ENCODE peak calls at places on chromosomes 7 and 10, in five cellular contexts. C is A549, V is HepG2, J is SK-N-SH, X is suprapubic skin. S is an unnamed sample.

GRCh38 chr10:89279449-89279869 is 22.4 kb upstream of the IFIT2 start:
- DNase-seq in X (no peak), C (no peak), J (no peak), V (no peak), S (no peak)

GRCh38 chr10:24897326-24897926 is 55.0 kb downstream of the PRTFDC1 start:
- DNase-seq in J (no peak), V (peak; percentile 20), X (no peak), C (peak; percentile 40), S (peak; percentile 21)

GRCh38 chr10:6516877-6517276 is 63.2 kb downstream of the PRKCQ start:
- DNase-seq in C (no peak), X (no peak), V (no peak), J (no peak), S (peak; percentile 37)

GRCh38 chr7:47513741-47514241 is 68.1 kb downstream of the TNS3 start:
- DNase-seq in X (no peak), J (no peak), C (no peak), V (no peak), S (no peak)

GRCh38 chr10:3354171-3354570 is 181.6 kb upstream of the PITRM1 start:
- DNase-seq in X (no peak), C (no peak), V (no peak), J (no peak), S (no peak)

GRCh38 chr10:52502237-52502636 is 188.2 kb downstream of the DKK1 start:
- DNase-seq in V (no peak), X (no peak), C (no peak), J (no peak), S (no peak)

GRCh38 chr10:5492929-5493576 is 6.3 kb downstream of the CALML5 start:
- DNase-seq in J (no peak), C (no peak), V (no peak), X (peak; percentile 59), S (no peak)

GRCh38 chr7:101506531-101506930 is 122.6 kb downstream of the MYL10 start:
- DNase-seq in V (no peak), X (no peak), C (no peak), J (no peak), S (no peak)

GRCh38 chr10:71773221-71773971 is at the start of gene VSIR:
- DNase-seq in J (peak; percentile 99), C (peak; percentile 81), V (peak; percentile 48), X (peak; percentile 95), S (peak; percentile 96)

GRCh38 chr7:84549409-84549808 is 354.8 kb upstream of the SEMA3A start:
- DNase-seq in X (no peak), J (no peak), V (no peak), C (no peak), S (no peak)

GRCh38 chr10:89785095-89785494 is 83.7 kb downstream of the KIF20B start:
- DNase-seq in J (no peak), V (no peak), X (no peak), C (no peak), S (no peak)

GRCh38 chr10:119542990-119543813 is 683 bp upstream of the RGS10 start:
- DNase-seq in V (peak; percentile 39), C (peak; percentile 75), J (peak; percentile 82), X (no peak), S (no peak)

GRCh38 chr10:128325788-128326187 is 199.6 kb upstream of the MKI67 start:
- DNase-seq in C (no peak), X (no peak), V (no peak), J (no peak), S (peak; percentile 70)

GRCh38 chr7:107697246-107698044 is 36.8 kb downstream of the SLC26A4 start:
- DNase-seq in J (peak; percentile 12), V (no peak), X (no peak), C (no peak), S (peak; percentile 57)

GRCh38 chr7:48168159-48168558 is 3.1 kb upstream of the ABCA13 start:
- DNase-seq in J (no peak), V (no peak), C (no peak), X (no peak), S (no peak)

GRCh38 chr7:119964640-119965542 is 308.1 kb upstream of the KCND2 start:
- DNase-seq in J (no peak), C (no peak), X (no peak), V (no peak), S (no peak)

GRCh38 chr7:150740053-150740452 is 2.8 kb downstream of the GIMAP5 start:
- DNase-seq in X (no peak), V (no peak), J (no peak), C (no peak), S (no peak)

GRCh38 chr10:72421895-72422540 is 67.3 kb upstream of the DNAJB12 start:
- DNase-seq in V (no peak), C (no peak), J (no peak), X (no peak), S (no peak)

GRCh38 chr10:34386911-34387310 is 428.2 kb downstream of the PARD3 start:
- DNase-seq in J (no peak), V (no peak), X (no peak), C (no peak), S (no peak)

GRCh38 chr10:36621346-36621745 is 504.1 kb upstream of the ANKRD30A start:
- DNase-seq in C (no peak), X (no peak), V (no peak), J (no peak), S (no peak)

GRCh38 chr7:18866359-18867036 is 250.9 kb downstream of the TWIST1 start:
- DNase-seq in J (no peak), C (peak; percentile 4), V (no peak), X (peak; percentile 89), S (no peak)

GRCh38 chr7:107145072-107145838 is 23.5 kb upstream of the HBP1 start:
- DNase-seq in C (no peak), X (no peak), V (no peak), J (no peak), S (no peak)

GRCh38 chr7:139720705-139721231 is 57.0 kb downstream of the HIPK2 start:
- DNase-seq in X (no peak), C (no peak), J (no peak), V (no peak), S (no peak)

GRCh38 chr7:156050636-156051569 is 238.6 kb upstream of the SHH start:
- DNase-seq in C (no peak), X (no peak), J (no peak), V (no peak), S (no peak)

GRCh38 chr7:50595538-50596102 is 30.4 kb upstream of the DDC start:
- DNase-seq in V (peak; percentile 35), X (no peak), C (no peak), J (peak; percentile 76), S (no peak)

GRCh38 chr10:19904202-19904661 is 88.0 kb downstream of the PLXDC2 start:
- DNase-seq in C (no peak), V (no peak), X (no peak), J (no peak), S (no peak)

GRCh38 chr10:77532068-77532467 is 105.5 kb downstream of the KCNMA1 start:
- DNase-seq in V (no peak), J (no peak), C (no peak), X (no peak), S (no peak)

GRCh38 chr7:132137681-132138080 is 438.6 kb downstream of the PLXNA4 start:
- DNase-seq in J (no peak), X (no peak), V (no peak), C (no peak), S (no peak)

GRCh38 chr7:84469034-84469433 is 274.4 kb upstream of the SEMA3A start:
- DNase-seq in X (no peak), V (no peak), C (no peak), J (no peak), S (no peak)

GRCh38 chr7:24536670-24537069 is 36.6 kb upstream of the PALS2 start:
- DNase-seq in V (no peak), C (no peak), X (no peak), J (no peak), S (no peak)
- TF ChIP-seq EP300 in V (no peak), C (no peak), X (no peak), J (no peak), S (no peak)

GRCh38 chr10:29730969-29731368 is 96.2 kb upstream of the SVIL start:
- DNase-seq in J (no peak), V (no peak), X (no peak), C (no peak), S (no peak)
- TF ChIP-seq EP300 in J (no peak), V (no peak), X (no peak), C (no peak), S (no peak)

GRCh38 chr10:37976091-37976879 is at the start of gene ZNF25:
- DNase-seq in V (peak; percentile 99), J (peak; percentile 93), C (peak; percentile 94), X (peak; percentile 99), S (peak; percentile 100)
- TF ChIP-seq EP300 in V (peak; percentile 32), J (no peak), C (no peak), X (no peak), S (no peak)

DNA sequence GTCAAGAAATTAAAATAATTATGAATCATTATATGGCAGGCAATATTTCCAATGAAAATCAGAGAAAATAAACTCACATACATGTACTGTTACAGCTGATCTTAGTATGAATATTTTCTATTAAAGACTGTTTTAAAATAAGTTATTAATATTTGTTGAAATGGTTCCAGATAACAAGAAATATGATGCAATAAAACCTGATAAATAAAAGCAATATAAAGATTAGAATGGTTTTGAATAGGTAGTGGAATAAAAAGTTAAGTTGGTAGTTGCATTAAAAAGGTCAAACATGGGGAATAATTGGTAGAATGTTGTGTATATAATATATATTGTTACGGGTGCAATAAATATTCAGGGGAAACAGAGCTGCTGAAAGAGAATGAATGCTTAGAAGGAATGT is 52.5 kb downstream of the MEST start:
- DNase-seq in V (no peak), C (no peak), J (no peak), X (no peak), S (no peak)
- TF ChIP-seq EP300 in V (no peak), C (no peak), J (no peak), X (no peak), S (no peak)

GRCh38 chr10:50431791-50432190 is 180.5 kb upstream of the ASAH2 start:
- DNase-seq in V (no peak), C (no peak), X (no peak), J (no peak), S (no peak)
- TF ChIP-seq EP300 in V (no peak), C (no peak), X (no peak), J (no peak), S (no peak)

GRCh38 chr10:28965937-28966336 is 288.6 kb downstream of the BAMBI start:
- DNase-seq in J (no peak), V (no peak), X (no peak), C (no peak), S (no peak)
- TF ChIP-seq EP300 in J (no peak), V (no peak), X (no peak), C (no peak), S (no peak)

GRCh38 chr10:74593470-74593869 is 232.9 kb upstream of the KAT6B start:
- DNase-seq in V (no peak), J (no peak), C (no peak), X (no peak), S (no peak)
- TF ChIP-seq EP300 in V (no peak), J (no peak), C (no peak), X (no peak), S (peak; percentile 73)

S was measured in esophagus muscularis mucosa.